ENCODE peak calls at places on chromosomes 12 and 14, in six cellular contexts. C is psoas muscle, V is tibial artery, P is Panc1, A is astrocyte, U is fibroblast of pulmonary artery. M is an unnamed sample.

GRCh38 chr12:78951746-78952532 is 87.4 kb downstream of the SYT1 start:
- DNase-seq in V (no peak), P (no peak), A (peak), C (no peak), U (peak), M (no peak)

GRCh38 chr14:79328863-79329262 is 882.4 kb downstream of the DIO2 start:
- DNase-seq in P (no peak), A (peak), C (no peak), V (no peak), U (no peak), M (no peak)

GRCh38 chr14:31787377-31787776 is 226.2 kb downstream of the NUBPL start:
- DNase-seq in A (no peak), U (peak), P (no peak), V (no peak), C (no peak), M (no peak)

GRCh38 chr12:14884458-14884878 is 1.2 kb downstream of the MGP start:
- DNase-seq in V (peak), U (peak), P (no peak), C (peak), A (peak), M (peak)

GRCh38 chr12:539540-540310 is 80.0 kb downstream of the B4GALNT3 start:
- DNase-seq in U (no peak), P (no peak), V (no peak), A (no peak), C (no peak), M (no peak)

GRCh38 chr12:1796515-1797010 is 23.8 kb upstream of the LRTM2 start:
- DNase-seq in A (no peak), U (no peak), C (peak), P (no peak), V (no peak), M (peak)

GRCh38 chr12:40692617-40693502 is 621 bp downstream of the CNTN1 start:
- DNase-seq in V (no peak), A (no peak), C (peak), U (no peak), P (no peak), M (no peak)

GRCh38 chr12:94674835-94675234 is 24.5 kb upstream of the TMCC3 start:
- DNase-seq in A (no peak), C (peak), P (no peak), V (peak), U (no peak), M (peak)

GRCh38 chr14:100778951-100779690 is 46.8 kb upstream of the MEG3 start:
- DNase-seq in C (no peak), P (no peak), U (no peak), V (no peak), A (no peak), M (no peak)

GRCh38 chr12:92134638-92135274 is 10.9 kb downstream of the BTG1 start:
- DNase-seq in C (no peak), U (peak), A (peak), V (no peak), P (no peak), M (no peak)

GRCh38 chr12:30996255-30996654 is 69.7 kb downstream of the TSPAN11 start:
- DNase-seq in A (peak), V (no peak), U (peak), P (no peak), C (no peak), M (no peak)

GRCh38 chr12:124867389-124867930 is 3.8 kb upstream of the SCARB1 start:
- DNase-seq in C (no peak), A (peak), V (no peak), P (no peak), U (peak), M (no peak)

GRCh38 chr12:4809013-4809448 is 88.8 kb downstream of the GALNT8 start:
- DNase-seq in V (peak), P (no peak), C (peak), A (peak), U (no peak), M (no peak)

GRCh38 chr14:91942128-91942527 is 5.4 kb downstream of the FBLN5 start:
- DNase-seq in U (no peak), V (no peak), A (no peak), C (no peak), P (no peak), M (no peak)

GRCh38 chr14:53011053-53011462 is 60.2 kb upstream of the FERMT2 start:
- DNase-seq in A (peak), U (peak), P (no peak), C (peak), V (peak), M (no peak)

GRCh38 chr12:75954076-75954475 is 77.5 kb downstream of the PHLDA1 start:
- DNase-seq in V (no peak), U (peak), A (peak), C (no peak), P (no peak), M (no peak)

GRCh38 chr14:104136472-104137296 is 1.7 kb upstream of the KIF26A start:
- DNase-seq in U (no peak), A (no peak), C (peak), V (no peak), P (no peak), M (no peak)

GRCh38 chr12:100215209-100215608 is 14.6 kb downstream of the ACTR6 start:
- DNase-seq in P (no peak), C (no peak), V (no peak), A (no peak), U (no peak), M (no peak)

GRCh38 chr14:105856676-105857222 is 330.4 kb downstream of the TMEM121 start:
- DNase-seq in V (no peak), A (no peak), P (no peak), C (no peak), U (no peak), M (no peak)

GRCh38 chr14:77275041-77275854 is 4.2 kb upstream of the NGB start:
- DNase-seq in A (no peak), V (no peak), P (no peak), C (no peak), U (no peak), M (no peak)

GRCh38 chr12:8475508-8475907 is 19.7 kb downstream of the CLEC6A start:
- DNase-seq in A (no peak), U (no peak), V (no peak), C (no peak), P (no peak), M (no peak)

GRCh38 chr14:74417201-74417600 is 8.8 kb downstream of the SYNDIG1L start:
- DNase-seq in C (no peak), P (no peak), U (no peak), A (no peak), V (no peak), M (no peak)

GRCh38 chr14:106094654-106095189 is 568.3 kb downstream of the TMEM121 start:
- DNase-seq in C (no peak), V (no peak), P (no peak), U (no peak), A (no peak), M (no peak)

GRCh38 chr14:89121961-89122675 is 294.9 kb downstream of the FOXN3 start:
- DNase-seq in C (no peak), U (no peak), A (no peak), V (no peak), P (no peak), M (no peak)

GRCh38 chr12:69655616-69656336 is 43.3 kb downstream of the BEST3 start:
- DNase-seq in U (peak), V (no peak), A (peak), P (no peak), C (no peak), M (no peak)

GRCh38 chr12:106149096-106149784 is 10.5 kb upstream of the NUAK1 start:
- DNase-seq in P (no peak), C (no peak), V (no peak), A (no peak), U (peak), M (no peak)

GRCh38 chr12:4648099-4648498 is 752 bp downstream of the AKAP3 start:
- DNase-seq in A (no peak), V (no peak), C (no peak), U (peak), P (no peak), M (no peak)

GRCh38 chr14:105498430-105499255 is 7.6 kb downstream of the TEDC1 start:
- DNase-seq in P (no peak), U (no peak), A (no peak), V (no peak), C (no peak), M (no peak)

GRCh38 chr12:1034726-1035457 is 43.9 kb downstream of the ERC1 start:
- DNase-seq in V (no peak), C (no peak), U (no peak), P (no peak), A (no peak), M (no peak)

GRCh38 chr14:101757064-101757838 is 4.3 kb upstream of the PPP2R5C start:
- DNase-seq in C (no peak), U (no peak), P (no peak), A (no peak), V (no peak), M (no peak)

GRCh38 chr12:116146386-116146785 is 131.1 kb downstream of the MED13L start:
- DNase-seq in V (no peak), A (no peak), P (no peak), C (no peak), U (no peak), M (no peak)

GRCh38 chr12:106301241-106301610 is 1.3 kb upstream of the TCP11L2 start:
- DNase-seq in A (peak), P (no peak), U (no peak), V (no peak), C (no peak), M (no peak)

GRCh38 chr12:57454566-57455373 is at the start of gene INHBE:
- DNase-seq in V (no peak), A (peak), U (peak), P (no peak), C (peak), M (no peak)

GRCh38 chr14:58626441-58626840 is 11.3 kb upstream of the DACT1 start:
- DNase-seq in A (peak), U (peak), P (no peak), C (no peak), V (no peak), M (no peak)

GRCh38 chr12:29794869-29795268 is 11.1 kb upstream of the TMTC1 start:
- DNase-seq in U (no peak), P (no peak), V (no peak), A (no peak), C (no peak), M (no peak)

GRCh38 chr12:6277982-6278438 is 32.5 kb upstream of the PLEKHG6 start:
- DNase-seq in A (no peak), V (no peak), P (no peak), C (no peak), U (no peak), M (no peak)

GRCh38 chr14:99531221-99532096 is 50.2 kb downstream of the CCNK start:
- DNase-seq in C (no peak), A (peak), V (no peak), U (peak), P (no peak), M (no peak)

GRCh38 chr14:28813810-28814209 is 47.2 kb downstream of the FOXG1 start:
- DNase-seq in P (no peak), U (peak), A (peak), V (no peak), C (no peak), M (no peak)

GRCh38 chr12:47095446-47096236 is 15.9 kb upstream of the AMIGO2 start:
- DNase-seq in V (no peak), A (peak), C (no peak), U (peak), P (no peak), M (no peak)
- TF ChIP-seq CTCF in V (no peak), A (no peak), C (no peak), U (no peak), P (no peak), M (no peak)

DNA sequence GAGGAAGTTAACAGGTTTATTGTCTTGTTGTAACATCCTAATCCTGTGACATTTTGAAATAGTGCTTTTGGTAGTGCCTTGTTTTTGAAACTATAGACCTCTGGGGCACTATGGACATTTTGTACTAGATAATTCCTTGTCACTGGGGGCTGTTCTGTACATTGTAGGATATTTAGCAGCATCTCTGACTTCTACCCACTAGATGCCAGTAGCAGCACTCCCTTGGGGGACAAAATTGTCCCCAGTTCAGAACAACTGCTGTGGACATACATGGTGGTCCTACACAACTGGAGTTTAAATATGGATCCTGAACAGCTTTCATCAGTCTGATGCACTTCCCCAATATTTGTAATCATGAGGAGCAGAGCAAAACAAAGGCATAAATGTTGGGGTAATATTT is 264.7 kb downstream of the RAD51B start:
- DNase-seq in U (peak), P (no peak), C (no peak), V (no peak), A (no peak), M (no peak)
- TF ChIP-seq CTCF in U (peak), P (peak), C (peak), V (no peak), A (no peak), M (no peak)

GRCh38 chr12:103812789-103813188 is 28.2 kb downstream of the NT5DC3 start:
- DNase-seq in V (no peak), A (no peak), U (no peak), P (no peak), C (no peak), M (no peak)
- TF ChIP-seq CTCF in V (no peak), A (no peak), U (no peak), P (peak), C (no peak), M (no peak)

GRCh38 chr12:26022043-26022442 is 63.6 kb downstream of the RASSF8 start:
- DNase-seq in C (no peak), V (no peak), P (no peak), U (no peak), A (no peak), M (no peak)

GRCh38 chr12:26021534-26021933 is 63.1 kb downstream of the RASSF8 start:
- DNase-seq in P (no peak), U (no peak), A (no peak), C (no peak), V (no peak), M (no peak)

GRCh38 chr12:26018926-26019325 is 60.4 kb downstream of the RASSF8 start:
- DNase-seq in A (no peak), C (no peak), V (no peak), U (no peak), P (no peak), M (no peak)

GRCh38 chr12:26014085-26014484 is 55.6 kb downstream of the RASSF8 start:
- DNase-seq in P (no peak), U (no peak), C (no peak), V (no peak), A (no peak), M (no peak)

GRCh38 chr12:26017484-26018211 is 59.2 kb downstream of the RASSF8 start:
- DNase-seq in C (no peak), U (peak), V (no peak), A (no peak), P (peak), M (no peak)
- TF ChIP-seq CTCF in C (peak), U (peak), V (peak), A (peak), P (peak), M (peak)

DNA sequence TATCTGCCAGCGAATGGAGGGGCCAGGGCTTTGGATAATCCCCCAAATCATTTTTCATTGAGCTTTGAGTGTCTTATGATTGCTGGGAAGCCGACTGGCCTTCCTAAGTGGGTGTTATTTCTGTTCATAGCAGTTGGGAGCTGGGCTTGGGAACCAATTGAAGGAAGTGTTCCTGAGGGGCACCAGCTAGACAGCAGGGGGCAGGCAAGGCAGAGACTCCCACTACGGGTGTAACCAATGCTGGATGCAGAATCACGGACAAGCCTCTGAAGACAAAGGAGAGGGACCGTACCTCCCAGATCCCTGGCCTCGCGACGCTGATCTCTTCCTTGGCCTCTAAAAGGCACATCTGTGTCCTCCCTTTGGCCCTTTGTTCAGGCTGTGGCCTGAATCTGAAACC is 149.0 kb upstream of the PRMT8 start:
- DNase-seq in A (no peak), C (no peak), U (peak), V (no peak), P (no peak), M (no peak)
- TF ChIP-seq CTCF in A (peak), C (peak), U (peak), V (no peak), P (no peak), M (peak)

GRCh38 chr12:53061404-53062010 is 11.6 kb downstream of the TNS2 start:
- DNase-seq in U (no peak), C (peak), P (no peak), V (peak), A (no peak), M (no peak)
- TF ChIP-seq CTCF in U (no peak), C (no peak), P (peak), V (no peak), A (no peak), M (no peak)

GRCh38 chr12:43580601-43581000 is 28.6 kb upstream of the ADAMTS20 start:
- DNase-seq in V (no peak), A (no peak), P (no peak), C (no peak), U (no peak), M (no peak)
- TF ChIP-seq CTCF in V (no peak), A (no peak), P (no peak), C (no peak), U (no peak), M (no peak)

GRCh38 chr12:50017047-50017446 is 8.2 kb downstream of the RACGAP1 start:
- DNase-seq in V (peak), P (no peak), A (peak), C (no peak), U (peak), M (peak)

GRCh38 chr12:50017653-50018052 is 7.6 kb downstream of the RACGAP1 start:
- DNase-seq in C (no peak), V (no peak), P (no peak), A (no peak), U (peak), M (no peak)

GRCh38 chr12:50018968-50019367 is 6.3 kb downstream of the RACGAP1 start:
- DNase-seq in P (no peak), U (no peak), C (no peak), A (no peak), V (no peak), M (no peak)

GRCh38 chr12:50013361-50014147 is 11.7 kb downstream of the RACGAP1 start:
- DNase-seq in P (no peak), A (peak), U (no peak), C (no peak), V (no peak), M (no peak)

GRCh38 chr12:50014342-50014741 is 11.0 kb downstream of the RACGAP1 start:
- DNase-seq in P (no peak), V (no peak), U (no peak), A (no peak), C (no peak), M (no peak)
- TF ChIP-seq CTCF in P (no peak), V (no peak), U (no peak), A (no peak), C (no peak), M (no peak)

GRCh38 chr12:47547077-47547476 is 158.8 kb downstream of the RPAP3 start:
- DNase-seq in A (peak), U (peak), C (no peak), V (no peak), P (no peak), M (no peak)
- TF ChIP-seq CTCF in A (peak), U (peak), C (no peak), V (no peak), P (peak), M (no peak)

DNA sequence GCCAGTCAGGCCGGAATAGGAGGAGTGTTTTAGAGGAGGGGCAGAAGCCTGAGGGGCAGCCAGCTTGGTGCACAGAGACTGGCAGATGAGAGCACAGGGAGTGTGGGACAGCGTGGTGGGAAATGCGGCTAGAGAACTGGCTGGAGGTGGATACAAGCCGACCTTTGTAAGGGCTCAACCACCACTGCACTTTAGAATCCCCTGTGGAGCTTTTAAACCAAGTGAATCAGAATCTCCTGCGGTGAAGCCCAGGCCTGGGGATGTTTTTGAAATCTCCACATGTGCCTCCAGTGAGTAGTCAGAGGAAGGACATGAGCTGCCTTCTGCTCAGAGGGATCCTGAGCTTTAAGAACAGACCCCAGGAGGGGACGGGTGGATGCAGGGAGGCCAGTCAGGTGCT is 10.9 kb upstream of the PCED1B start:
- DNase-seq in P (no peak), V (no peak), A (no peak), U (no peak), C (no peak), M (no peak)
- TF ChIP-seq CTCF in P (no peak), V (no peak), A (no peak), U (no peak), C (no peak), M (no peak)

M was measured in CD14-positive monocyte.